ENCODE peak calls at places on chromosomes 13 and 19, in four cellular contexts. Z is IMR-90, U is GM12878, R is K562. B is an unnamed sample.

GRCh38 chr13:27170221-27170520 is 1.4 kb downstream of the USP12 start:
- DNase-seq in R (no peak), U (no peak), Z (peak), B (no peak)

GRCh38 chr19:55441319-55441691 is 1.8 kb downstream of the SHISA7 start:
- DNase-seq in R (no peak), Z (no peak), U (no peak), B (no peak)

GRCh38 chr19:58558066-58558622 is at the start of gene UBE2M:
- DNase-seq in U (no peak), Z (no peak), R (peak), B (no peak)

GRCh38 chr19:5680083-5680436 is 256 bp downstream of the MICOS13 start:
- DNase-seq in Z (peak), R (no peak), U (no peak), B (no peak)

GRCh38 chr19:41000310-41000737 is 9.2 kb downstream of the CYP2B6 start:
- DNase-seq in Z (no peak), R (peak), U (no peak), B (no peak)

GRCh38 chr19:45130888-45131615 is 29.7 kb downstream of the NKPD1 start:
- DNase-seq in R (no peak), U (no peak), Z (peak), B (no peak)

GRCh38 chr13:36217456-36217855 is 3.1 kb upstream of the SOHLH2 start:
- DNase-seq in Z (no peak), R (no peak), U (no peak), B (no peak)

GRCh38 chr13:51638497-51638871 is 54.2 kb downstream of the WDFY2 start:
- DNase-seq in R (no peak), U (no peak), Z (no peak), B (no peak)

GRCh38 chr13:31431722-31432137 is 232.0 kb downstream of the B3GLCT start:
- DNase-seq in R (peak), Z (peak), U (no peak), B (peak)

GRCh38 chr13:19561585-19561984 is 253 bp upstream of the TPTE2 start:
- DNase-seq in Z (no peak), U (no peak), R (no peak), B (no peak)

GRCh38 chr13:24503376-24503690 is 9.2 kb downstream of the PARP4 start:
- DNase-seq in Z (no peak), R (peak), U (no peak), B (no peak)

GRCh38 chr13:34165158-34165557 is 347.2 kb downstream of the RFC3 start:
- DNase-seq in Z (no peak), U (no peak), R (no peak), B (no peak)

GRCh38 chr13:45879666-45880065 is 28.1 kb upstream of the SIAH3 start:
- DNase-seq in R (peak), U (no peak), Z (no peak), B (no peak)

GRCh38 chr13:45242070-45242469 is 41.2 kb upstream of the KCTD4 start:
- DNase-seq in R (no peak), U (no peak), Z (peak), B (no peak)

GRCh38 chr19:47610902-47611301 is 2.0 kb downstream of the BICRA start:
- DNase-seq in U (no peak), R (no peak), Z (no peak), B (no peak)

GRCh38 chr13:66312312-66313087 is 917.6 kb downstream of the PCDH9 start:
- DNase-seq in R (no peak), U (no peak), Z (peak), B (no peak)

GRCh38 chr13:30720470-30720869 is 14.9 kb upstream of the ALOX5AP start:
- DNase-seq in U (peak), R (no peak), Z (no peak), B (no peak)

GRCh38 chr19:50962245-50962644 is 7.1 kb downstream of the KLK6 start:
- DNase-seq in Z (no peak), R (peak), U (no peak), B (no peak)
- TF ChIP-seq USF2 in Z (no peak), R (no peak), U (no peak), B (no peak)

DNA sequence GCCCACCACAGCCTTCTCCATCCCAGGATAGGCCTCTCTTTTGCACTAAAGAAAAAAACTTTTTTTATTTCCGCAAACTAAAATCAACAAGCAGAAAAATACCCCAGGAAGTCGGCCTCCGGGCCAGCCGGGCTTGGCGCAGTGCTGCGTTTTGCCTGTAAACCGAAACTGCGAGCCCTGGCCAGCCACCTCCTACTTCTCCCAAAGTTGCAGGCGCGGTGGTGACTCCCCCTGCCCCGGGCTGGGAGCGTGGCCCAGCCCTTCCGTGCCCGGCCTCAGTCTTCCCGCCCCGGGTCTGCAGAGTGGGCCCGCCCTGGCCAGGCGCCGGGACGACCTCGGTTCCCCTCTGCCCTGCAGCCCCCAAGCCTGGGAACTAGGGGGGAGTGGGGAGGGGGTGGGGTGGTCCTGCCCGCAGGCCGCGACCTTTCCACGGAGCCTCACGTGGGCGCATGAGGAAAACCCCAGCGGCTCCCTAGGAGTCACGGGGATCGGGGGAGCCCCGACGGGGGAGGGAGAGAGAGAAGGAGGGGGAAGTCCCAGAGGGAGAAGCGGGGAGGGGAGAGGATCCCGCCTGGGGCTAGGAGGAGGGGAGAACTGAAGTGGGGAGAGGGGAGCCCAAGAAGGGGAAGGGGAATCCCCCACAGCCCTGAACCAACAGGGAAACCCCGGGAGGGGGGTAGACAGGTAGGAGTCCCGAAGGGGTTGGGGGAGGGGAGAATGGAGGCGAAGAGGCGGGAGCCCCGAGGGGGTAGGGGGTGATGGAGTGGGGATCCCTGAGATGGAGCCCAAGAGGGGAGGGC is 3.0 kb downstream of the GADD45B start:
- DNase-seq in R (no peak), Z (peak), U (no peak), B (no peak)
- TF ChIP-seq CHD1 in R (no peak), Z (peak), U (no peak), B (no peak)

GRCh38 chr19:18461471-18461870 is 23.5 kb upstream of the ISYNA1 start:
- DNase-seq in R (no peak), U (no peak), Z (no peak), B (no peak)

GRCh38 chr19:18466354-18466753 is 28.4 kb upstream of the ISYNA1 start:
- DNase-seq in R (no peak), Z (no peak), U (no peak), B (no peak)

GRCh38 chr19:18465964-18466339 is 28.0 kb upstream of the ISYNA1 start:
- DNase-seq in U (no peak), Z (no peak), R (no peak), B (no peak)

GRCh38 chr19:18465214-18465963 is 27.5 kb upstream of the ISYNA1 start:
- DNase-seq in R (no peak), Z (no peak), U (no peak), B (no peak)

GRCh38 chr19:18464646-18465045 is 26.7 kb upstream of the ISYNA1 start:
- DNase-seq in U (no peak), R (no peak), Z (peak), B (no peak)
- TF ChIP-seq USF2 in U (no peak), R (no peak), Z (no peak), B (no peak)

GRCh38 chr13:47545206-47545605 is 455.9 kb downstream of the SUCLA2 start:
- DNase-seq in U (no peak), R (no peak), Z (no peak), B (no peak)

DNA sequence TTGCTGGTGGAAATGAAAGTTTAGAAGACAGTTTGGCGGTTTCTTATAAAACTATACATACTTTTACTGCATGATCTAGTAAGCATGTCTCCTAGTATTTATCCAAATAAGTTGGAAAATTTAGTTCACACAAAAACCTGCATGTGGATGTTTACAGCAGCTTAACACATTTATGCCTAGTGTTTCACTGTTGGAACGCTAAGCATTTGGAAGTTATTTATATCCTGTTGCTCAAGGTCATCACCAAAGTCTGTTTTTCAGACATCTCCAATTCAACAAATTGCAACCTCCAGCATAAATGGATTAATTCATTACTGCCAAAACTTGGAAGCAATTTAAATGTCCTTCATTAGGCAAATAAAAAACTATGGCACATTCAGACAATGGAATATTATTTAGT is 461.8 kb downstream of the SUCLA2 start:
- DNase-seq in Z (no peak), U (no peak), R (no peak), B (no peak)
- TF ChIP-seq CHD1 in Z (no peak), U (no peak), R (no peak), B (no peak)

GRCh38 chr19:51294977-51295375 is 16.5 kb upstream of the IGLON5 start:
- DNase-seq in R (no peak), U (no peak), Z (no peak), B (no peak)

GRCh38 chr19:51295382-51296126 is 15.9 kb upstream of the IGLON5 start:
- DNase-seq in Z (no peak), R (no peak), U (no peak), B (no peak)

GRCh38 chr19:51293571-51294210 is 17.8 kb upstream of the IGLON5 start:
- DNase-seq in U (no peak), Z (no peak), R (no peak), B (peak)

GRCh38 chr19:51294211-51294976 is 17.1 kb upstream of the IGLON5 start:
- DNase-seq in U (no peak), Z (no peak), R (no peak), B (peak)

GRCh38 chr19:51292971-51293370 is 18.5 kb upstream of the IGLON5 start:
- DNase-seq in R (no peak), Z (no peak), U (no peak), B (no peak)
- TF ChIP-seq USF2 in R (no peak), Z (no peak), U (no peak), B (no peak)

DNA sequence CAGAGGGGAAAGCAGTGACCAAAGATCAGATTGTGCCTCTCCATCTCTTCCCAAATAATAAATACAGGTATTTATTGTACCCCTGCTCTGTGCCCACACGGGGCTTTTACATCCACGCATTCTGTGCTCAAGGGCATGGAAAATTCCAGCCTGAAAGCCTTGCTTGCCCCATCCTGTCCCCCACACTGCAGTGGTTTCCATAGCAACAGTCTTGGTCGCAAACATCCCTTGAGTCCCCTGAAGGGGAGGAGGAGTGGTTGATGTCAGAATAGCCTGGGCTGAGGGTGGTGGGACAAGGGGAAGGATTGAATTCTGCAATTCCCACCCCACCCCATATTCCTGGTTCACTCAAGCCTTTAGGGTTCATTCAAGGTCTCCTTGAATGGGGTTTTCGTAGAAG is 41.0 kb upstream of the USP29 start:
- DNase-seq in U (no peak), R (no peak), Z (no peak), B (no peak)
- TF ChIP-seq CHD1 in U (no peak), R (no peak), Z (no peak), B (no peak)

GRCh38 chr13:106118996-106119395 is 416.5 kb downstream of the EFNB2 start:
- DNase-seq in U (no peak), Z (no peak), R (no peak), B (no peak)

GRCh38 chr13:106114981-106115554 is 420.4 kb downstream of the EFNB2 start:
- DNase-seq in U (no peak), Z (peak), R (no peak), B (no peak)

GRCh38 chr13:106118050-106118449 is 417.4 kb downstream of the EFNB2 start:
- DNase-seq in R (no peak), U (no peak), Z (peak), B (no peak)

GRCh38 chr13:106117640-106118039 is 417.8 kb downstream of the EFNB2 start:
- DNase-seq in Z (no peak), U (no peak), R (no peak), B (no peak)

GRCh38 chr13:106117035-106117434 is 418.4 kb downstream of the EFNB2 start:
- DNase-seq in U (no peak), R (no peak), Z (peak), B (no peak)
- TF ChIP-seq USF2 in U (no peak), R (no peak), Z (no peak), B (no peak)